ENCODE peak calls at places on chromosomes 3 and 15, in five cellular contexts. W is right cardiac atrium; D is stimulated activated memory B cell treated with anti-CD40 and anti-IgM and Interleukin-4, amounts not matched to agents 10 μg/mL and 1 μg/mL and 100 μg/mL, for 72 hours; J is activated T-cell treated with anti-CD3 and anti-CD28 coated beads, Interleukin-2, amount 50 U/mL, for 4 hours; L is T-helper 17 cell. R is an unnamed sample.

GRCh38 chr3:23174426-23175039 is 28.6 kb upstream of the UBE2E2 start:
- ATAC-seq in J (no peak), W (peak), L (no peak), D (no peak), R (no peak)

GRCh38 chr3:111151438-111151837 is 79.8 kb downstream of the NECTIN3 start:
- ATAC-seq in J (no peak), D (no peak), W (no peak), L (no peak), R (no peak)

GRCh38 chr15:66505430-66505811 is 295 bp downstream of the ZWILCH start:
- ATAC-seq in L (peak), J (peak), W (no peak), D (peak), R (peak)

GRCh38 chr3:101913173-101913572 is 63.9 kb downstream of the NFKBIZ start:
- ATAC-seq in J (no peak), D (no peak), L (no peak), W (no peak), R (no peak)

GRCh38 chr3:23444386-23444785 is 241.3 kb downstream of the UBE2E2 start:
- ATAC-seq in W (no peak), J (no peak), D (no peak), L (no peak), R (no peak)

GRCh38 chr15:49383266-49383665 is 39.8 kb upstream of the FGF7 start:
- ATAC-seq in W (no peak), J (no peak), L (no peak), D (no peak), R (no peak)

GRCh38 chr15:94924971-94925593 is 693.7 kb downstream of the MCTP2 start:
- ATAC-seq in J (no peak), W (peak), L (no peak), D (no peak), R (no peak)

GRCh38 chr15:60363024-60363674 is 34.6 kb downstream of the ANXA2 start:
- ATAC-seq in L (no peak), D (no peak), J (no peak), W (no peak), R (no peak)

GRCh38 chr3:40858364-40859115 is 333.8 kb downstream of the ZNF621 start:
- ATAC-seq in J (no peak), L (no peak), W (no peak), D (no peak), R (no peak)

GRCh38 chr15:82966671-82967071 is 14.2 kb upstream of the HOMER2 start:
- ATAC-seq in L (no peak), D (peak), J (peak), W (no peak), R (no peak)

GRCh38 chr15:81182031-81182745 is 14.5 kb upstream of the IL16 start:
- ATAC-seq in L (no peak), W (peak), J (no peak), D (no peak), R (peak)